ENCODE peak calls at places on chromosomes 1 and 21, in eight cellular contexts. R is EL, Y is AG08395, Q is NCI-H1105, E is mesothelial cell of epicardium, V is HL-60, K is NCI-H69, X is tibial nerve. N is an unnamed sample.

GRCh38 chr1:9400425-9401079 is 107.9 kb downstream of the SPSB1 start:
- DNase-seq in X (no peak), R (peak), Q (no peak), V (peak), Y (no peak), K (no peak), E (no peak), N (peak)

GRCh38 chr21:21156919-21157318 is 158.7 kb downstream of the NCAM2 start:
- DNase-seq in X (no peak), R (no peak), Q (no peak), Y (no peak), K (peak), E (no peak), V (no peak), N (no peak)

GRCh38 chr1:184114818-184115398 is 63.4 kb downstream of the TSEN15 start:
- DNase-seq in K (no peak), R (no peak), E (no peak), V (no peak), Y (no peak), X (no peak), Q (no peak), N (no peak)

GRCh38 chr1:6002714-6003501 is 10.7 kb upstream of the NPHP4 start:
- DNase-seq in E (no peak), X (no peak), R (no peak), Q (no peak), V (no peak), K (no peak), Y (no peak), N (no peak)

GRCh38 chr1:21749859-21750468 is 33.0 kb downstream of the USP48 start:
- DNase-seq in Y (no peak), E (no peak), V (no peak), Q (no peak), X (no peak), R (no peak), K (no peak), N (no peak)

GRCh38 chr1:155834296-155834926 is 22.6 kb downstream of the GON4L start:
- DNase-seq in E (no peak), R (peak), Q (no peak), X (no peak), V (no peak), Y (peak), K (no peak), N (peak)

GRCh38 chr1:155052412-155053400 is 1.6 kb downstream of the ADAM15 start:
- DNase-seq in V (peak), Y (peak), K (peak), R (no peak), X (no peak), Q (peak), E (no peak), N (no peak)

GRCh38 chr1:197902454-197903195 is at the start of gene C1orf53:
- DNase-seq in K (peak), E (peak), X (peak), V (peak), R (peak), Q (peak), Y (peak), N (peak)

GRCh38 chr1:26154750-26155149 is 4.1 kb upstream of the FAM110D start:
- DNase-seq in R (no peak), K (no peak), V (no peak), X (no peak), Y (no peak), E (no peak), Q (no peak), N (no peak)

GRCh38 chr1:196393742-196394141 is 214.5 kb downstream of the KCNT2 start:
- DNase-seq in R (peak), K (no peak), E (no peak), Y (peak), V (no peak), X (peak), Q (no peak), N (no peak)

GRCh38 chr1:2558030-2558400 is 1.8 kb downstream of the TNFRSF14 start:
- DNase-seq in K (no peak), R (no peak), X (no peak), Q (no peak), V (no peak), Y (no peak), E (no peak), N (no peak)

GRCh38 chr1:110783292-110783918 is 89.5 kb upstream of the CD53 start:
- DNase-seq in Y (peak), Q (peak), V (peak), E (no peak), K (peak), R (peak), X (peak), N (peak)

GRCh38 chr1:230393722-230394121 is 32.4 kb downstream of the PGBD5 start:
- DNase-seq in Y (no peak), E (no peak), R (no peak), V (no peak), K (peak), X (no peak), Q (no peak), N (no peak)

GRCh38 chr1:182383037-182383661 is 8.4 kb downstream of the GLUL start:
- DNase-seq in Q (no peak), Y (no peak), V (no peak), X (peak), K (no peak), R (no peak), E (no peak), N (no peak)

GRCh38 chr21:37986751-37987399 is 70.6 kb upstream of the KCNJ6 start:
- DNase-seq in Q (peak), V (no peak), R (no peak), K (peak), E (no peak), X (no peak), Y (no peak), N (no peak)

GRCh38 chr1:183670169-183670568 is 17.1 kb upstream of the APOBEC4 start:
- DNase-seq in E (no peak), V (no peak), Y (no peak), X (no peak), R (no peak), K (no peak), Q (no peak), N (no peak)

GRCh38 chr21:30434033-30434631 is 4.1 kb downstream of the KRTAP13-4 start:
- DNase-seq in K (peak), V (peak), R (no peak), Q (peak), Y (peak), X (peak), E (no peak), N (no peak)

GRCh38 chr1:224591326-224591725 is 24.8 kb upstream of the CNIH3 start:
- DNase-seq in E (no peak), K (no peak), X (no peak), R (no peak), V (no peak), Q (no peak), Y (no peak), N (no peak)

GRCh38 chr1:182288749-182289604 is 102.6 kb downstream of the GLUL start:
- DNase-seq in K (no peak), Q (no peak), V (no peak), X (no peak), R (no peak), E (no peak), Y (no peak), N (no peak)

GRCh38 chr21:34770581-34770980 is 101.8 kb downstream of the CLIC6 start:
- DNase-seq in Q (no peak), K (no peak), R (no peak), Y (no peak), E (no peak), X (no peak), V (no peak), N (no peak)

GRCh38 chr1:17233675-17234074 is 15.2 kb upstream of the PADI3 start:
- DNase-seq in Q (no peak), X (peak), R (peak), V (no peak), E (no peak), Y (peak), K (peak), N (peak)

GRCh38 chr21:42640486-42640885 is 12.9 kb upstream of the PDE9A start:
- DNase-seq in X (no peak), V (peak), Y (no peak), E (no peak), K (no peak), R (no peak), Q (no peak), N (no peak)

GRCh38 chr1:236122176-236122575 is 20.2 kb upstream of the GPR137B start:
- DNase-seq in X (no peak), V (no peak), Q (no peak), E (no peak), R (no peak), Y (no peak), K (no peak), N (no peak)

GRCh38 chr1:224592636-224593579 is 23.2 kb upstream of the CNIH3 start:
- DNase-seq in Q (no peak), R (peak), X (no peak), K (peak), E (no peak), V (peak), Y (peak), N (peak)

GRCh38 chr1:167820684-167821355 is 93.1 kb downstream of the ADCY10 start:
- DNase-seq in Q (no peak), V (no peak), R (no peak), Y (no peak), E (no peak), K (no peak), X (no peak), N (no peak)

GRCh38 chr1:241997401-241997800 is 1.5 kb downstream of the MAP1LC3C start:
- DNase-seq in R (no peak), Q (no peak), K (no peak), X (no peak), Y (no peak), V (no peak), E (no peak), N (no peak)

GRCh38 chr1:150299716-150300115 is 6.1 kb downstream of the MRPS21 start:
- DNase-seq in X (no peak), Q (no peak), E (no peak), V (no peak), K (no peak), R (no peak), Y (no peak), N (no peak)

GRCh38 chr1:161726631-161727342 is 5.4 kb downstream of the FCRLB start:
- DNase-seq in K (peak), R (peak), Q (peak), V (peak), X (peak), E (peak), Y (peak), N (peak)

GRCh38 chr1:29318724-29319123 is 82.4 kb downstream of the PTPRU start:
- DNase-seq in R (no peak), K (no peak), Q (no peak), Y (no peak), X (no peak), E (no peak), V (no peak), N (no peak)

N was measured in mesenchymal stem cell.